ENCODE peak calls at places on chromosome 5, in eight cellular contexts. F, I, R, Q, N, W, H and K are unnamed samples.

GRCh38 chr5:157160001-157160400 is 6.1 kb downstream of the GARIN3 start:
- DNase-seq in W (no peak), N (peak), H (no peak), Q (no peak), I (no peak), F (no peak), R (no peak), K (no peak)

GRCh38 chr5:131169810-131170539 is 769 bp upstream of the LYRM7 start:
- DNase-seq in W (no peak), Q (no peak), N (no peak), F (no peak), R (no peak), H (no peak), I (no peak), K (no peak)

GRCh38 chr5:67989457-67989856 is 226.1 kb upstream of the PIK3R1 start:
- DNase-seq in Q (no peak), N (no peak), I (no peak), W (no peak), R (no peak), H (no peak), F (no peak), K (no peak)

GRCh38 chr5:176530983-176531901 is 6.0 kb downstream of the RNF44 start:
- DNase-seq in N (no peak), F (no peak), H (no peak), R (no peak), W (no peak), I (no peak), Q (no peak), K (peak)

GRCh38 chr5:180116077-180116375 is 44.5 kb upstream of the RNF130 start:
- DNase-seq in Q (no peak), R (no peak), F (no peak), W (no peak), H (no peak), I (no peak), N (no peak), K (no peak)

GRCh38 chr5:136424835-136425694 is 59.7 kb upstream of the TRPC7 start:
- DNase-seq in H (no peak), Q (peak), R (peak), I (peak), F (no peak), W (peak), N (peak), K (peak)

GRCh38 chr5:179878222-179879002 is 19.8 kb upstream of the MRNIP start:
- DNase-seq in I (no peak), W (no peak), H (no peak), N (no peak), Q (no peak), R (no peak), F (no peak), K (no peak)

GRCh38 chr5:78295035-78295961 is 800 bp upstream of the AP3B1 start:
- DNase-seq in Q (peak), H (peak), I (peak), R (peak), F (peak), N (peak), W (peak), K (peak)

GRCh38 chr5:78483809-78484521 is 123.5 kb downstream of the SCAMP1 start:
- DNase-seq in Q (no peak), I (no peak), F (no peak), H (no peak), W (no peak), N (no peak), R (no peak), K (no peak)

GRCh38 chr5:74422671-74423070 is 217.9 kb downstream of the ENC1 start:
- DNase-seq in W (no peak), I (no peak), N (no peak), F (no peak), H (no peak), Q (no peak), R (no peak), K (no peak)

GRCh38 chr5:16943846-16944675 is 8.0 kb upstream of the MYO10 start:
- DNase-seq in Q (no peak), W (no peak), F (no peak), I (no peak), H (no peak), R (no peak), N (no peak), K (no peak)

GRCh38 chr5:14595189-14595588 is 13.6 kb downstream of the OTULINL start:
- DNase-seq in N (no peak), H (no peak), R (no peak), W (peak), I (no peak), Q (no peak), F (no peak), K (no peak)

GRCh38 chr5:147336871-147337270 is 102.0 kb downstream of the STK32A start:
- DNase-seq in F (no peak), I (no peak), H (no peak), Q (no peak), W (no peak), N (no peak), R (no peak), K (no peak)

GRCh38 chr5:170444181-170444580 is 55.0 kb upstream of the KCNMB1 start:
- DNase-seq in Q (no peak), I (no peak), W (no peak), F (no peak), R (no peak), H (no peak), N (no peak), K (no peak)

GRCh38 chr5:154202379-154203260 is 12.1 kb downstream of the GALNT10 start:
- DNase-seq in F (peak), H (peak), N (no peak), W (peak), Q (peak), I (peak), R (no peak), K (peak)

GRCh38 chr5:176169393-176170063 is 68.7 kb upstream of the SIMC1 start:
- DNase-seq in I (no peak), R (no peak), H (no peak), Q (no peak), F (no peak), W (no peak), N (no peak), K (no peak)

GRCh38 chr5:175689147-175689991 is 31.5 kb downstream of the HRH2 start:
- DNase-seq in W (no peak), N (no peak), Q (no peak), F (no peak), H (no peak), R (no peak), I (no peak), K (no peak)

GRCh38 chr5:83972236-83972635 is 251.6 kb upstream of the HAPLN1 start:
- DNase-seq in R (no peak), Q (no peak), N (no peak), W (no peak), I (no peak), F (no peak), H (no peak), K (no peak)

GRCh38 chr5:930853-931252 is 38.2 kb downstream of the TRIP13 start:
- DNase-seq in I (no peak), R (no peak), N (no peak), F (no peak), W (no peak), Q (no peak), H (no peak), K (no peak)

GRCh38 chr5:55624841-55625602 is 87.1 kb downstream of the SLC38A9 start:
- DNase-seq in R (no peak), H (no peak), N (no peak), I (no peak), W (no peak), Q (no peak), F (no peak), K (no peak)

GRCh38 chr5:53123702-53124101 is 14.1 kb upstream of the MOCS2 start:
- DNase-seq in F (no peak), Q (no peak), I (no peak), R (no peak), N (no peak), H (no peak), W (no peak), K (no peak)

GRCh38 chr5:129930221-129930620 is 26.0 kb downstream of the CHSY3 start:
- DNase-seq in W (no peak), R (no peak), N (no peak), F (no peak), H (no peak), Q (no peak), I (no peak), K (no peak)

GRCh38 chr5:111259636-111260035 is 35.5 kb downstream of the CAMK4 start:
- DNase-seq in Q (no peak), H (no peak), F (no peak), I (no peak), R (no peak), N (no peak), W (no peak), K (no peak)

GRCh38 chr5:32074401-32074800 is 99.7 kb downstream of the GOLPH3 start:
- DNase-seq in R (no peak), F (no peak), Q (no peak), I (no peak), N (no peak), W (no peak), H (no peak), K (peak)

GRCh38 chr5:123387313-123387712 is 35.9 kb downstream of the CEP120 start:
- DNase-seq in R (no peak), I (no peak), H (no peak), N (no peak), W (no peak), Q (no peak), F (no peak), K (no peak)

GRCh38 chr5:139848508-139849100 is 53.0 kb downstream of the PSD2 start:
- DNase-seq in Q (no peak), I (no peak), F (peak), R (no peak), H (peak), N (peak), W (peak), K (no peak)

GRCh38 chr5:43171926-43172325 is 20.1 kb upstream of the NIM1K start:
- DNase-seq in R (no peak), N (no peak), I (no peak), F (no peak), H (no peak), Q (no peak), W (no peak), K (no peak)

GRCh38 chr5:76134646-76135045 is 51.5 kb downstream of the SV2C start:
- DNase-seq in N (no peak), I (no peak), H (no peak), F (no peak), Q (no peak), W (no peak), R (no peak), K (no peak)

GRCh38 chr5:142794527-142794926 is 24.4 kb downstream of the ARHGAP26 start:
- DNase-seq in I (no peak), N (no peak), W (no peak), H (no peak), Q (no peak), R (no peak), F (no peak), K (no peak)

GRCh38 chr5:80516826-80517225 is 28.9 kb downstream of the FAM151B start:
- DNase-seq in F (no peak), I (no peak), Q (no peak), R (peak), H (no peak), W (no peak), N (no peak), K (no peak)